ENCODE peak calls at places on chromosomes 1 and 21, in nine cellular contexts. C is fibroblast of lung, Z is GM10248, Q is brain microvascular endothelial cell, O is adrenal gland, R is heart right ventricle, T is nephron progenitor cell, U is progenitor cell of endocrine pancreas, K is choroid plexus epithelial cell. W is an unnamed sample.

GRCh38 chr1:152013664-152014237 is 20.1 kb upstream of the S100A10 start:
- DNase-seq in K (peak), O (peak), Q (no peak), U (peak), R (no peak), T (peak), Z (peak), C (no peak), W (peak)

GRCh38 chr1:180114546-180114945 is 40.1 kb upstream of the QSOX1 start:
- DNase-seq in T (no peak), Z (no peak), C (no peak), U (no peak), K (no peak), Q (no peak), R (no peak), O (no peak), W (no peak)

GRCh38 chr1:92709738-92710137 is 75.2 kb downstream of the EVI5 start:
- DNase-seq in Q (peak), C (peak), T (peak), O (peak), K (peak), Z (no peak), R (no peak), U (no peak), W (no peak)

GRCh38 chr1:156233421-156234127 is 8.4 kb upstream of the BGLAP start:
- DNase-seq in R (no peak), C (peak), K (peak), O (no peak), U (no peak), Z (no peak), Q (peak), T (no peak), W (no peak)

GRCh38 chr1:206851611-206852010 is 13.8 kb upstream of the IL20 start:
- DNase-seq in Q (no peak), K (peak), T (no peak), O (no peak), R (no peak), U (no peak), C (peak), Z (no peak), W (no peak)

GRCh38 chr1:1080122-1080753 is 6.1 kb upstream of the RNF223 start:
- DNase-seq in C (peak), T (peak), R (peak), Z (peak), O (peak), K (peak), U (no peak), Q (no peak), W (peak)

GRCh38 chr1:31572323-31573104 is 3.8 kb upstream of the TINAGL1 start:
- DNase-seq in C (peak), Z (no peak), K (peak), O (no peak), R (no peak), U (no peak), Q (no peak), T (no peak), W (no peak)

GRCh38 chr21:46626536-46627302 is 8.8 kb upstream of the PRMT2 start:
- DNase-seq in Q (no peak), Z (no peak), T (no peak), O (no peak), K (no peak), R (no peak), C (no peak), U (no peak), W (peak)

GRCh38 chr21:42424848-42425602 is 21.3 kb downstream of the UBASH3A start:
- DNase-seq in Q (no peak), K (no peak), U (no peak), R (no peak), C (no peak), Z (no peak), T (no peak), O (no peak), W (peak)

GRCh38 chr1:207868252-207868768 is 42.6 kb downstream of the CD34 start:
- DNase-seq in T (no peak), C (peak), K (peak), R (peak), Q (peak), U (no peak), Z (peak), O (peak), W (peak)

GRCh38 chr1:235402457-235403200 is 35.4 kb downstream of the TBCE start:
- DNase-seq in C (no peak), Q (no peak), O (no peak), K (peak), T (no peak), U (no peak), R (no peak), Z (no peak), W (no peak)

GRCh38 chr1:100834779-100835645 is 59.6 kb downstream of the EXTL2 start:
- DNase-seq in T (no peak), U (no peak), R (no peak), O (no peak), C (peak), Z (peak), Q (no peak), K (peak), W (peak)

GRCh38 chr21:36728371-36729111 is 29.6 kb downstream of the SIM2 start:
- DNase-seq in Z (no peak), C (no peak), T (no peak), R (no peak), K (no peak), Q (no peak), O (no peak), U (no peak), W (no peak)

GRCh38 chr1:60866251-60866650 is 216.1 kb upstream of the NFIA start:
- DNase-seq in Q (no peak), K (no peak), R (no peak), T (no peak), Z (no peak), O (no peak), U (no peak), C (no peak), W (no peak)

GRCh38 chr1:115041654-115042053 is 12.0 kb downstream of the TSHB start:
- DNase-seq in O (no peak), R (no peak), T (no peak), Z (no peak), C (no peak), Q (no peak), K (peak), U (no peak), W (no peak)
- TF ChIP-seq CTCF in O (no peak), R (no peak), T (peak), Z (no peak), C (no peak), Q (peak), K (peak), U (peak), W (no peak)

GRCh38 chr1:226568077-226568831 is 19.7 kb downstream of the STUM start:
- DNase-seq in U (no peak), T (peak), Z (no peak), C (no peak), O (no peak), Q (no peak), K (no peak), R (no peak), W (no peak)

GRCh38 chr1:226572325-226572726 is 23.8 kb downstream of the STUM start:
- DNase-seq in R (no peak), Z (no peak), O (no peak), K (no peak), C (no peak), T (no peak), U (no peak), Q (no peak), W (no peak)

GRCh38 chr1:226571901-226572300 is 23.3 kb downstream of the STUM start:
- DNase-seq in K (no peak), Z (no peak), R (no peak), Q (no peak), U (no peak), T (no peak), O (no peak), C (no peak), W (no peak)

GRCh38 chr1:226568975-226569741 is 20.6 kb downstream of the STUM start:
- DNase-seq in O (no peak), R (no peak), K (no peak), Z (no peak), T (no peak), Q (no peak), C (no peak), U (no peak), W (no peak)

GRCh38 chr1:226569879-226570547 is 21.4 kb downstream of the STUM start:
- DNase-seq in C (no peak), Q (no peak), O (no peak), R (no peak), Z (peak), K (no peak), U (peak), T (peak), W (peak)
- TF ChIP-seq CTCF in C (no peak), Q (peak), O (no peak), R (no peak), Z (no peak), K (peak), U (peak), T (peak), W (no peak)

GRCh38 chr1:170067253-170067819 is 7.2 kb downstream of the KIFAP3 start:
- DNase-seq in U (no peak), K (no peak), O (no peak), R (no peak), T (no peak), Z (peak), C (no peak), Q (peak), W (no peak)
- TF ChIP-seq CTCF in U (no peak), K (no peak), O (no peak), R (no peak), T (no peak), Z (peak), C (no peak), Q (no peak), W (no peak)

DNA sequence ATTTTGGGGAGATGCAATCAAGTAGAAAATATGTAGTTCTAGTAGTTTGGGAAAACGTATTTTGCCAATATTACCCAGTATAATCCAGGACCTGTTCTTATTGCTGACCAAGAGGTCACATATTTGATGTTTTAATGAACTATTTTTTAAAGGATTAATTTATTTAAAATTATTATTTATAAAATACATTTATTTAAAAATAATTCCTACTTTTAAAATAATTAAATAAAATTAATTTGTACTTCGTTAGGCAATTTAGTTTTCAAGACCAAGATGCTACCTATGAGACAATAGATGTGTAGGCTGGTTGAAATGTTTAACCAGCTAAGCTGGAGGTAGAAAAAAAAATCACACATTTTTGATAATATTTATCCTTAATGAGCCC is 140.4 kb upstream of the BEND5 start:
- DNase-seq in O (no peak), T (no peak), R (no peak), C (no peak), Q (no peak), U (no peak), K (no peak), Z (no peak), W (no peak)
- TF ChIP-seq CTCF in O (no peak), T (no peak), R (no peak), C (no peak), Q (no peak), U (no peak), K (no peak), Z (no peak), W (no peak)

GRCh38 chr1:232837085-232837484 is 31.9 kb downstream of the MAP10 start:
- DNase-seq in Z (no peak), K (peak), R (no peak), U (no peak), T (no peak), Q (no peak), O (no peak), C (peak), W (no peak)

GRCh38 chr1:232830661-232831060 is 25.4 kb downstream of the MAP10 start:
- DNase-seq in T (no peak), Z (no peak), K (no peak), U (no peak), O (no peak), C (no peak), R (no peak), Q (no peak), W (no peak)

GRCh38 chr1:232833966-232834535 is 28.8 kb downstream of the MAP10 start:
- DNase-seq in C (no peak), K (no peak), R (no peak), U (no peak), O (no peak), T (no peak), Q (no peak), Z (no peak), W (no peak)

GRCh38 chr1:232826318-232826717 is 21.1 kb downstream of the MAP10 start:
- DNase-seq in Q (no peak), K (no peak), U (no peak), C (no peak), O (no peak), T (no peak), Z (no peak), R (no peak), W (no peak)

DNA sequence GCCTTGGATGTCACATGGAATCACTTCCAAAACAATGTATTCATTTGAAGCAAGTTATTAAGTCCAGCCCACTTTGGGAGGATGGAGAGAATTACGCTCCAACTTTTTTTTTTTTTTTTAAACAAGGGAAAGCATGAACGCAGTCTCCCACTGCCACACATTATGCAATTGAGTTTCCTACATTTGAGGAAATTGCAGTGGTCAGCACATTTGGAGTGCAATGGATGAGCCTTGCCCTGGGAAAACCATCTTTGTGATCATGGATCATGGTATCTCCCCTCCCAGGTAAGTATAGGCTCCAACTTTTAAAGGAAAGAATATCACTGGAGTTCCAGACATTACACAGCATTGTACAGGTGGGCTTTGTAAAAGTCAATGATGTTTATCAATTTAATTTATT is 26.7 kb downstream of the MAP10 start:
- DNase-seq in R (no peak), K (no peak), C (no peak), Z (no peak), Q (no peak), O (no peak), U (no peak), T (no peak), W (no peak)
- TF ChIP-seq CTCF in R (no peak), K (no peak), C (no peak), Z (no peak), Q (no peak), O (no peak), U (no peak), T (no peak), W (no peak)